ENCODE peak calls at places on chromosome 1, in ten cellular contexts. E is hepatocyte, Q is pancreas, I is gastrocnemius medialis, M is K562, D is OCI-LY7, F is endodermal cell, P is lung, Z is body of pancreas, H is left ventricle myocardium inferior. S is an unnamed sample. For H3K4me1, the result is how much of the 10 kb centered on the place peaks cover.

GRCh38 chr1:243267346-243268283 is 11.8 kb downstream of the SDCCAG8 start:
- DNase-seq in E (no peak), Q (no peak), I (no peak), M (peak), D (no peak), F (no peak), P (peak), Z (no peak), H (no peak), S (no peak)

GRCh38 chr1:208249300-208249699 is 5.1 kb upstream of the PLXNA2 start:
- DNase-seq in E (no peak), Q (no peak), I (no peak), M (no peak), D (no peak), F (peak), P (no peak), Z (no peak), H (no peak), S (no peak)

GRCh38 chr1:68401506-68401905 is 48.2 kb downstream of the RPE65 start:
- DNase-seq in E (no peak), Q (no peak), I (no peak), M (no peak), D (no peak), F (no peak), P (no peak), Z (no peak), H (no peak), S (no peak)

GRCh38 chr1:198267921-198268320 is 111.1 kb downstream of the NEK7 start:
- DNase-seq in E (no peak), Q (no peak), I (no peak), M (no peak), D (no peak), F (no peak), P (no peak), Z (no peak), H (no peak), S (no peak)

GRCh38 chr1:51265618-51266017 is 29.5 kb downstream of the RNF11 start:
- DNase-seq in E (no peak), Q (no peak), I (no peak), M (no peak), D (no peak), F (no peak), P (no peak), Z (no peak), H (no peak), S (no peak)

GRCh38 chr1:105100102-105100501 is 1350.4 kb downstream of the AMY1C start:
- DNase-seq in E (no peak), Q (no peak), I (no peak), M (no peak), D (no peak), F (no peak), P (no peak), Z (no peak), H (no peak), S (no peak)

GRCh38 chr1:167782946-167783345 is 61.2 kb downstream of the MPZL1 start:
- DNase-seq in E (no peak), Q (no peak), I (no peak), M (no peak), D (no peak), F (no peak), P (no peak), Z (no peak), H (no peak), S (no peak)

GRCh38 chr1:31633117-31633516 is 11.6 kb downstream of the PEF1 start:
- DNase-seq in E (peak), Q (no peak), I (no peak), M (peak), D (peak), F (peak), P (no peak), Z (peak), H (no peak), S (peak)

GRCh38 chr1:212037900-212038299 is 2.4 kb downstream of the DTL start:
- DNase-seq in E (no peak), Q (no peak), I (no peak), M (peak), D (peak), F (no peak), P (no peak), Z (no peak), H (no peak), S (no peak)

GRCh38 chr1:52413410-52414104 is 9.2 kb downstream of the PRPF38A start:
- DNase-seq in E (no peak), Q (no peak), I (no peak), M (no peak), D (no peak), F (no peak), P (no peak), Z (no peak), H (no peak), S (no peak)

GRCh38 chr1:173473599-173474011 is 3.5 kb upstream of the PRDX6 start:
- DNase-seq in E (peak), Q (no peak), I (no peak), M (no peak), D (no peak), F (no peak), P (no peak), Z (no peak), H (no peak), S (no peak)

GRCh38 chr1:22105611-22106207 is 37.2 kb downstream of the WNT4 start:
- DNase-seq in E (peak), Q (no peak), I (no peak), M (peak), D (peak), F (no peak), P (no peak), Z (peak), H (no peak), S (no peak)

GRCh38 chr1:17438176-17438976 is 1.1 kb downstream of the RCC2 start:
- DNase-seq in E (peak), Q (peak), I (peak), M (peak), D (peak), F (peak), P (peak), Z (peak), H (peak), S (peak)

GRCh38 chr1:78176448-78176847 is 130.7 kb downstream of the GIPC2 start:
- DNase-seq in E (peak), Q (no peak), I (no peak), M (no peak), D (no peak), F (no peak), P (no peak), Z (peak), H (no peak), S (no peak)

GRCh38 chr1:166470465-166470864 is 303.7 kb upstream of the FAM78B start:
- DNase-seq in E (no peak), Q (no peak), I (no peak), M (no peak), D (no peak), F (no peak), P (no peak), Z (no peak), H (no peak), S (no peak)

GRCh38 chr1:17944606-17945005 is 163.0 kb upstream of the IGSF21 start:
- DNase-seq in E (no peak), Q (no peak), I (no peak), M (no peak), D (no peak), F (no peak), P (no peak), Z (no peak), H (no peak), S (no peak)

GRCh38 chr1:51210055-51210454 is 26.0 kb upstream of the RNF11 start:
- DNase-seq in E (no peak), Q (no peak), I (no peak), M (no peak), D (no peak), F (no peak), P (no peak), Z (no peak), H (no peak), S (no peak)

GRCh38 chr1:58968360-58968952 is 184.6 kb upstream of the JUN start:
- DNase-seq in E (peak), Q (peak), I (peak), M (peak), D (peak), F (no peak), P (peak), Z (peak), H (peak), S (peak)

GRCh38 chr1:230254265-230254664 is 171.9 kb downstream of the PGBD5 start:
- DNase-seq in E (no peak), Q (no peak), I (no peak), M (no peak), D (no peak), F (peak), P (no peak), Z (no peak), H (no peak), S (no peak)

GRCh38 chr1:232981161-232981560 is 30.8 kb downstream of the NTPCR start:
- DNase-seq in E (no peak), Q (no peak), I (no peak), M (no peak), D (no peak), F (no peak), P (no peak), Z (no peak), H (no peak), S (no peak)

GRCh38 chr1:58929667-58930325 is 145.9 kb upstream of the JUN start:
- DNase-seq in E (peak), Q (no peak), I (no peak), M (peak), D (no peak), F (peak), P (no peak), Z (no peak), H (no peak), S (no peak)

GRCh38 chr1:78225153-78225552 is 179.4 kb downstream of the GIPC2 start:
- DNase-seq in E (no peak), Q (no peak), I (no peak), M (no peak), D (no peak), F (no peak), P (no peak), Z (no peak), H (no peak), S (no peak)

GRCh38 chr1:67052741-67053534 is 1.0 kb downstream of the SLC35D1 start:
- DNase-seq in E (peak), Q (no peak), I (peak), M (peak), D (peak), F (peak), P (peak), Z (peak), H (peak), S (peak)

GRCh38 chr1:22880174-22880601 is 92.5 kb downstream of the LACTBL1 start:
- DNase-seq in E (no peak), Q (no peak), I (no peak), M (no peak), D (no peak), F (no peak), P (no peak), Z (no peak), H (no peak), S (no peak)

GRCh38 chr1:61190476-61191067 is 108.2 kb downstream of the NFIA start:
- DNase-seq in E (no peak), Q (no peak), I (no peak), M (no peak), D (no peak), F (no peak), P (no peak), Z (no peak), H (no peak), S (no peak)

GRCh38 chr1:39544327-39544726 is 32.3 kb downstream of the PABPC4 start:
- DNase-seq in E (no peak), Q (no peak), I (no peak), M (no peak), D (no peak), F (no peak), P (no peak), Z (no peak), H (no peak), S (no peak)

GRCh38 chr1:38029081-38029681 is 16.6 kb downstream of the UTP11 start:
- DNase-seq in E (peak), Q (peak), I (no peak), M (peak), D (no peak), F (peak), P (no peak), Z (peak), H (no peak), S (peak)

GRCh38 chr1:193850745-193851144 is 664.3 kb upstream of the B3GALT2 start:
- DNase-seq in E (no peak), Q (no peak), I (no peak), M (no peak), D (no peak), F (peak), P (no peak), Z (no peak), H (no peak), S (no peak)

GRCh38 chr1:36349241-36349671 is 25.8 kb upstream of the EVA1B start:
- DNase-seq in E (no peak), Q (no peak), I (no peak), M (no peak), D (peak), F (no peak), P (no peak), Z (no peak), H (no peak), S (peak)

GRCh38 chr1:89724369-89725015 is 91.6 kb downstream of the LRRC8C start:
- DNase-seq in E (no peak), Q (no peak), I (no peak), M (peak), D (peak), F (no peak), P (no peak), Z (no peak), H (peak), S (peak)

GRCh38 chr1:62841587-62842169 is 57.7 kb downstream of the ATG4C start:
- DNase-seq in E (peak), Q (no peak), I (peak), M (peak), D (peak), F (no peak), P (no peak), Z (no peak), H (no peak), S (no peak)

GRCh38 chr1:70415882-70416281 is 4.8 kb downstream of the CTH start:
- DNase-seq in E (no peak), Q (no peak), I (no peak), M (no peak), D (no peak), F (no peak), P (no peak), Z (no peak), H (no peak), S (no peak)

GRCh38 chr1:64766385-64766784 is 21.5 kb downstream of the RAVER2 start:
- DNase-seq in E (no peak), Q (no peak), I (no peak), M (no peak), D (no peak), F (no peak), P (no peak), Z (no peak), H (no peak), S (no peak)

GRCh38 chr1:20421441-20421840 is 64.6 kb downstream of the CAMK2N1 start:
- DNase-seq in E (no peak), Q (no peak), I (no peak), M (no peak), D (no peak), F (no peak), P (no peak), Z (no peak), H (no peak), S (no peak)

GRCh38 chr1:196114193-196114592 is 494.0 kb downstream of the KCNT2 start:
- DNase-seq in E (no peak), Q (no peak), I (no peak), M (no peak), D (no peak), F (no peak), P (no peak), Z (no peak), H (no peak), S (no peak)

GRCh38 chr1:94194079-94194478 is 43.3 kb downstream of the ARHGAP29 start:
- DNase-seq in E (no peak), Q (no peak), I (no peak), M (no peak), D (no peak), F (no peak), P (no peak), Z (no peak), H (no peak), S (no peak)

GRCh38 chr1:94202241-94202640 is 35.1 kb downstream of the ARHGAP29 start:
- DNase-seq in E (no peak), Q (no peak), I (no peak), M (no peak), D (no peak), F (no peak), P (no peak), Z (no peak), H (no peak), S (no peak)

GRCh38 chr1:94199398-94199797 is 38.0 kb downstream of the ARHGAP29 start:
- DNase-seq in E (no peak), Q (no peak), I (no peak), M (no peak), D (no peak), F (no peak), P (no peak), Z (no peak), H (no peak), S (no peak)
- H3K4me1 ChIP-seq in E (under half), Q (under half), I (under half), M (under half), D (under half), F (under half), P (under half), Z (under half), H (half or more), S (under half)

DNA sequence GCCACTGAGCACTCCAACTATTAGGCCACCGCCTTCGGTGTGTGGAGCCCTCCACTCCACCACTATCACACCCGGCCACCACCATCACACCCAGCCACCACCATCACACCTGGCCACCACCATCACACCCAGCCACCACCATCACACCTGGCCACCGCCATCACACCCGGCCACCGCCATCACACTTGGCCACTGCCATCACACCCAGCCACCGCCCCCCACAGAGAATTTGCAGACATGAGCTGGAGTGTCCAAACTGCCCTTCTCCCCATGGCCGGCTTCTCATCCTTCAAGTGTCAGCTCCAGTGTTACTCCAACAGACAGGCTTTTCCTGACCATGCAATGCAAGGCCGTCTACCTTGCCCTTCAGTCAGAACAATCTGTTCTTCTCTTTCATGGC is 50.4 kb upstream of the A3GALT2 start:
- DNase-seq in E (no peak), Q (no peak), I (no peak), M (no peak), D (no peak), F (no peak), P (no peak), Z (no peak), H (no peak), S (no peak)
- TF ChIP-seq CTCF in E (no peak), Q (no peak), I (no peak), M (no peak), D (no peak), F (no peak), P (no peak), Z (no peak), H (no peak), S (no peak)

GRCh38 chr1:85321237-85321964 is 45.0 kb upstream of the BCL10 start:
- DNase-seq in E (no peak), Q (no peak), I (no peak), M (no peak), D (no peak), F (no peak), P (no peak), Z (no peak), H (no peak), S (no peak)
- H3K4me1 ChIP-seq in E (under half), Q (under half), I (under half), M (under half), D (under half), F (under half), P (under half), Z (under half), H (under half), S (under half)

GRCh38 chr1:165411396-165411795 is 33.5 kb downstream of the RXRG start:
- DNase-seq in E (no peak), Q (no peak), I (no peak), M (no peak), D (no peak), F (no peak), P (no peak), Z (no peak), H (no peak), S (no peak)

GRCh38 chr1:165416876-165417275 is 28.1 kb downstream of the RXRG start:
- DNase-seq in E (no peak), Q (no peak), I (no peak), M (no peak), D (no peak), F (no peak), P (no peak), Z (no peak), H (peak), S (no peak)

GRCh38 chr1:165414620-165415019 is 30.3 kb downstream of the RXRG start:
- DNase-seq in E (no peak), Q (no peak), I (no peak), M (no peak), D (no peak), F (no peak), P (no peak), Z (no peak), H (no peak), S (no peak)

GRCh38 chr1:165418195-165418594 is 26.7 kb downstream of the RXRG start:
- DNase-seq in E (no peak), Q (no peak), I (no peak), M (no peak), D (no peak), F (no peak), P (no peak), Z (no peak), H (no peak), S (no peak)

GRCh38 chr1:165415068-165415467 is 29.9 kb downstream of the RXRG start:
- DNase-seq in E (no peak), Q (no peak), I (no peak), M (no peak), D (no peak), F (no peak), P (no peak), Z (no peak), H (no peak), S (no peak)
- TF ChIP-seq CTCF in E (no peak), Q (no peak), I (no peak), M (no peak), D (no peak), F (no peak), P (no peak), Z (no peak), H (no peak), S (no peak)

GRCh38 chr1:228211871-228212414 is 4.1 kb downstream of the OBSCN start:
- DNase-seq in E (no peak), Q (no peak), I (no peak), M (no peak), D (no peak), F (no peak), P (no peak), Z (no peak), H (no peak), S (no peak)
- H3K4me1 ChIP-seq in E (under half), Q (under half), I (under half), M (half or more), D (under half), F (under half), P (under half), Z (under half), H (half or more), S (half or more)

DNA sequence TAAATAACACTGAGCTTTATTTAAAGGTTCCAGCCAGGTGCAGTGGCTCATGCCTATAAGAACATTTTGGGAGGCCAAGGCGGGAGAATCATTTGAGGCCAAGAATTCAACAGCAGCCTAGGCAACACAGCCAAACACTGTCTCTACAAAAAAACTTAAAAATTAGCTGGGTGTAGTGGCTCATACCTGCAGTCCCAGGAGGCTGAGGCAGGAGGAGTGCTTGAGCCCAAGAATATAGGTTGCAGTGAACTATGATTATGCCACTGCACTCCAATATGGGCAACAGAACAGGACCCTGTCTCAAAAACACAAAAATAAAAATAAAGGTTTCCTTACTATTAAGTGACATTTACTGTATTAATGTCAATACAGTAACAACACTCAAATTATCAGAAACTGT is 2.1 kb downstream of the TAF12 start:
- DNase-seq in E (peak), Q (no peak), I (no peak), M (peak), D (peak), F (peak), P (no peak), Z (no peak), H (no peak), S (no peak)
- TF ChIP-seq CTCF in E (peak), Q (no peak), I (no peak), M (peak), D (peak), F (peak), P (no peak), Z (no peak), H (no peak), S (no peak)